ENCODE peak calls at places on chromosomes 1 and 21, in seven cellular contexts. B, O, K, N, G, P and V are unnamed samples.

GRCh38 chr1:222914861-222915632 is 100.2 kb downstream of the DISP1 start:
- DNase-seq in B (no peak), K (no peak), G (peak), P (peak), N (no peak), O (no peak), V (no peak)

GRCh38 chr1:154860154-154860870 is 9.8 kb downstream of the KCNN3 start:
- DNase-seq in K (no peak), N (no peak), B (no peak), P (no peak), G (no peak), O (no peak), V (peak)

GRCh38 chr1:85568660-85569059 is 11.9 kb upstream of the CCN1 start:
- DNase-seq in P (no peak), B (no peak), O (no peak), N (no peak), K (no peak), G (peak), V (no peak)

GRCh38 chr1:203443296-203443695 is 32.3 kb upstream of the PRELP start:
- DNase-seq in N (no peak), K (peak), O (no peak), G (no peak), B (no peak), P (no peak), V (no peak)

GRCh38 chr1:233138794-233139544 is 156.6 kb downstream of the PCNX2 start:
- DNase-seq in K (no peak), G (peak), P (no peak), N (no peak), O (no peak), B (no peak), V (no peak)

GRCh38 chr21:40029888-40030287 is 162.7 kb downstream of the PCP4 start:
- DNase-seq in G (no peak), N (no peak), K (no peak), P (no peak), B (no peak), O (no peak), V (no peak)

GRCh38 chr1:21631944-21632887 is 36.9 kb downstream of the RAP1GAP start:
- DNase-seq in N (no peak), P (no peak), G (no peak), K (no peak), B (no peak), O (peak), V (no peak)

GRCh38 chr1:18300376-18300775 is 180.4 kb upstream of the KLHDC7A start:
- DNase-seq in K (no peak), P (no peak), G (no peak), B (no peak), O (no peak), N (no peak), V (no peak)

GRCh38 chr1:156951371-156951770 is 30.9 kb downstream of the LRRC71 start:
- DNase-seq in O (no peak), N (no peak), B (no peak), K (no peak), P (no peak), G (no peak), V (no peak)

GRCh38 chr1:41610361-41610760 is 125.9 kb upstream of the EDN2 start:
- DNase-seq in B (no peak), P (no peak), G (no peak), N (no peak), K (no peak), O (no peak), V (no peak)

GRCh38 chr1:223525957-223526356 is 132.7 kb downstream of the CCDC185 start:
- DNase-seq in N (no peak), K (no peak), B (no peak), P (no peak), G (no peak), O (no peak), V (no peak)

GRCh38 chr1:14262582-14262981 is 335.9 kb upstream of the KAZN start:
- DNase-seq in G (no peak), O (no peak), P (no peak), B (no peak), N (no peak), K (no peak), V (no peak)

DNA sequence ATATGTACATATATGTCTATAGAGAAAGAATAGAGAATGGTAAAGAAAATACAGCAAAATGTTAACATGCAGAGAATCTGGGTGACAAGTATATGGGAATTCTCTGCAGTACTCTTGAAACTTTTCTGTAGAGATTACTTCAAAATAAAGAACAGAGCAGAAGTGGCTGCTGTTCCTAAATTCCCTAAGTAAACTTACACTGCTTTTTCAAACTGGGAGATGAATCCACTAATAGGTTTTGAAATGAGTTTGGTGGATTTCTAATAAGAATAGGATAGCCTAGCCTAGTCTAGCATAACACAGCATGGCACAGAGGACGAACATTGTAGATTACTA is 450 bp upstream of the CR2 start:
- DNase-seq in P (no peak), N (no peak), K (no peak), O (no peak), B (no peak), G (peak), V (no peak)
- H2AFZ ChIP-seq in P (no peak), N (peak), K (peak), O (peak), B (peak), G (no peak), V (peak)

GRCh38 chr1:177863776-177864175 is 106.1 kb downstream of the SEC16B start:
- DNase-seq in O (no peak), K (no peak), B (no peak), N (no peak), P (no peak), G (peak), V (no peak)

GRCh38 chr1:177854951-177855350 is 114.9 kb downstream of the SEC16B start:
- DNase-seq in N (no peak), P (no peak), G (no peak), K (no peak), B (no peak), O (no peak), V (no peak)

GRCh38 chr1:177857285-177857684 is 112.6 kb downstream of the SEC16B start:
- DNase-seq in G (no peak), O (no peak), B (no peak), P (no peak), N (no peak), K (no peak), V (no peak)

GRCh38 chr1:177862916-177863315 is 106.9 kb downstream of the SEC16B start:
- DNase-seq in K (no peak), P (no peak), N (no peak), G (no peak), B (no peak), O (no peak), V (no peak)

GRCh38 chr1:177858222-177858894 is 111.5 kb downstream of the SEC16B start:
- DNase-seq in N (no peak), K (no peak), G (peak), O (peak), P (no peak), B (no peak), V (no peak)
- TF ChIP-seq EZH2phosphoT487 in N (no peak), K (no peak), G (no peak), O (no peak), P (no peak), B (no peak), V (no peak)

GRCh38 chr1:173302890-173303829 is 96.0 kb upstream of the TNFSF4 start:
- DNase-seq in G (no peak), K (peak), B (peak), O (no peak), N (no peak), P (no peak), V (no peak)
- H2AFZ ChIP-seq in G (no peak), K (no peak), B (peak), O (no peak), N (no peak), P (no peak), V (no peak)

DNA sequence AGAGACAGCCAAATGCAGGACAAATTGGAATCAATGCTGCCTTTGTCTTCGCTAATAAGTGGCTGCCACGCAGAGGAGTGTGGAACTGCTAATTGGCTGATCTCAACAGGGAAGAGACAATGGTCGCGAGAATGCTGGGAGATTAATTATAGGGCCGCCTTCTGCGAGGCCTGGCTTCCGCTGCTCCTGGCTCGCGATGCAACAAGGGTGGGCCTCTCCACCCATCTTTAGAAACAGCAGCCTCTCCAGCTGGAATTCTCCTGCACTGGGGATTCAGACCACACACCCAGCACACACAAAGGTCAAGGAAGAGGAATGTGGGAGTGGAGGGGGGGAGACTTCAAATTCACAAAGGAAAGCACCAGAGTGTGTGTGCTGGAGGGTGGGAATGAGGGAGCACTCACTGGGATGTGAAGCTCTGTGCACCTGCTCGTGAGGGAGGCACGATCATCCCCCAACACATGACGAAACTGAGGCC is 200.7 kb upstream of the GRIK3 start:
- DNase-seq in G (no peak), B (peak), K (peak), P (no peak), O (no peak), N (no peak), V (no peak)
- TF ChIP-seq EZH2phosphoT487 in G (no peak), B (no peak), K (no peak), P (no peak), O (no peak), N (no peak), V (no peak)

GRCh38 chr1:32127780-32128179 is 19.9 kb downstream of the KPNA6 start:
- DNase-seq in P (no peak), B (no peak), N (no peak), O (no peak), K (peak), G (no peak), V (no peak)
- H2AFZ ChIP-seq in P (no peak), B (no peak), N (no peak), O (no peak), K (no peak), G (no peak), V (no peak)

DNA sequence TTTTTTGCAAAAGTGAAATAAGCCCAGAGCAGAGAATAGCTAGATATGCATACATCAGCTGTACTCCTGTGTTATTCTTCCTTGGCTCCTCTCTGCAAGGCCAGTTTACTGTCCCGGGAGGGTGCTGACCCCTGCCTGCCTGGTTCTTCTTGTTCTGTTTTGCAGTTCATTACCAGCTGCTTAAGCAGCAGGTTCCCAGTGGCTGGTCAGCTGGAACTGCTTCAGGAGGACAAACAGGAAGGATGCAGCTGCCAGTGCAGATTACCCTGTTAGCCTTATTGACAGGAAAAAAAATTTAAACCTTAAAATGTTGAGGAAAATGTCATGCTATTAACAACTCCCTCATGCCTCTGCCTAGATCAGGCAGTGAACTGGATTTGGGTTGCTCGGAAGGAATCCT is 16.0 kb upstream of the LRIG2 start:
- DNase-seq in K (peak), P (no peak), O (no peak), N (no peak), B (peak), G (no peak), V (peak)
- TF ChIP-seq EZH2phosphoT487 in K (no peak), P (no peak), O (no peak), N (no peak), B (no peak), G (no peak), V (no peak)

GRCh38 chr1:32741417-32742131 is 39.0 kb upstream of the SYNC start:
- DNase-seq in G (peak), N (no peak), B (peak), K (peak), O (peak), P (peak), V (no peak)

GRCh38 chr1:32742132-32742947 is 39.8 kb upstream of the SYNC start:
- DNase-seq in K (peak), G (no peak), B (peak), O (peak), N (no peak), P (peak), V (no peak)

GRCh38 chr1:32742956-32743355 is 40.4 kb upstream of the SYNC start:
- DNase-seq in K (no peak), P (peak), N (no peak), B (no peak), O (peak), G (no peak), V (no peak)

GRCh38 chr1:32743380-32744062 is 41.0 kb upstream of the SYNC start:
- DNase-seq in B (no peak), K (no peak), P (peak), G (peak), N (no peak), O (no peak), V (no peak)

GRCh38 chr1:32741067-32741416 is 38.5 kb upstream of the SYNC start:
- DNase-seq in K (peak), O (no peak), P (no peak), B (no peak), G (no peak), N (no peak), V (no peak)
- H2AFZ ChIP-seq in K (peak), O (peak), P (peak), B (peak), G (peak), N (no peak), V (no peak)

GRCh38 chr1:83631836-83632235 is 367.1 kb downstream of the TTLL7 start:
- DNase-seq in B (no peak), N (no peak), G (no peak), P (no peak), O (no peak), K (no peak), V (no peak)
- TF ChIP-seq EZH2phosphoT487 in B (no peak), N (no peak), G (no peak), P (no peak), O (no peak), K (no peak), V (no peak)

GRCh38 chr1:162564762-162565218 is 3.3 kb downstream of the UAP1 start:
- DNase-seq in B (no peak), N (no peak), K (no peak), O (no peak), G (peak), P (no peak), V (no peak)

GRCh38 chr1:162561037-162561615 is 396 bp upstream of the UAP1 start:
- DNase-seq in N (peak), B (peak), P (peak), K (peak), O (peak), G (peak), V (peak)

GRCh38 chr1:162561616-162562451 is at the start of gene UAP1:
- DNase-seq in K (peak), N (no peak), O (no peak), G (peak), P (no peak), B (no peak), V (peak)

GRCh38 chr1:162560303-162561036 is 1.1 kb upstream of the UAP1 start:
- DNase-seq in B (no peak), N (no peak), K (peak), G (no peak), P (peak), O (peak), V (peak)

GRCh38 chr1:162562452-162562828 is 918 bp downstream of the UAP1 start:
- DNase-seq in P (peak), O (peak), K (no peak), N (no peak), B (no peak), G (peak), V (no peak)
- H2AFZ ChIP-seq in P (peak), O (no peak), K (no peak), N (no peak), B (no peak), G (no peak), V (peak)